ENCODE peak calls at places on chromosome X, in nine cellular contexts. P is sigmoid colon; V is colonic mucosa; J is kidney; O is cardiac muscle cell; T is CD8-positive, alpha-beta T cell; Z is right lobe of liver; D is suprapubic skin; Q is Peyer's patch. N is an unnamed sample. For H3K36me3 and H3K9me3, the result is how much of the 10 kb centered on the place peaks cover.

GRCh38 chrX:112761239-112762207 is 79.1 kb downstream of the AMOT start:
- DNase-seq in P (no peak), V (no peak), J (no peak), O (no peak), T (no peak), Z (no peak), D (no peak), Q (peak), N (no peak)

GRCh38 chrX:7950865-7951264 is 23.7 kb upstream of the PNPLA4 start:
- DNase-seq in P (no peak), V (no peak), J (no peak), O (peak), T (no peak), Z (no peak), D (no peak), Q (no peak), N (no peak)

GRCh38 chrX:13476384-13476783 is 93.0 kb upstream of the EGFL6 start:
- DNase-seq in P (no peak), V (no peak), J (no peak), O (no peak), T (no peak), Z (no peak), D (no peak), Q (no peak), N (no peak)

GRCh38 chrX:21373637-21374162 is 518 bp upstream of the CNKSR2 start:
- DNase-seq in P (no peak), V (peak), J (peak), O (no peak), T (no peak), Z (no peak), D (no peak), Q (peak), N (no peak)

GRCh38 chrX:41377624-41378023 is 43.7 kb downstream of the DDX3X start:
- DNase-seq in P (no peak), V (no peak), J (no peak), O (no peak), T (no peak), Z (no peak), D (no peak), Q (no peak), N (no peak)

GRCh38 chrX:53494427-53494826 is 60.3 kb upstream of the HSD17B10 start:
- DNase-seq in P (no peak), V (no peak), J (no peak), O (no peak), T (no peak), Z (no peak), D (no peak), Q (no peak), N (no peak)

GRCh38 chrX:150348365-150348764 is 14.8 kb upstream of the MAMLD1 start:
- DNase-seq in P (no peak), V (no peak), J (no peak), O (no peak), T (no peak), Z (no peak), D (no peak), Q (no peak), N (no peak)

GRCh38 chrX:8647176-8647575 is 84.8 kb downstream of the ANOS1 start:
- DNase-seq in P (no peak), V (no peak), J (no peak), O (no peak), T (no peak), Z (no peak), D (no peak), Q (no peak), N (no peak)

GRCh38 chrX:7254144-7254543 is 106.2 kb upstream of the PUDP start:
- DNase-seq in P (no peak), V (no peak), J (no peak), O (no peak), T (no peak), Z (no peak), D (no peak), Q (no peak), N (no peak)

GRCh38 chrX:39927380-39927779 is 170.4 kb downstream of the BCOR start:
- DNase-seq in P (no peak), V (no peak), J (no peak), O (no peak), T (no peak), Z (no peak), D (no peak), Q (no peak), N (no peak)

GRCh38 chrX:110734894-110735541 is 60.6 kb downstream of the CHRDL1 start:
- DNase-seq in P (no peak), V (no peak), J (no peak), O (no peak), T (no peak), Z (no peak), D (no peak), Q (no peak), N (no peak)

GRCh38 chrX:21735038-21735752 is 22.7 kb downstream of the SMPX start:
- DNase-seq in P (no peak), V (no peak), J (no peak), O (no peak), T (no peak), Z (no peak), D (no peak), Q (no peak), N (no peak)

GRCh38 chrX:7316280-7316679 is 168.3 kb upstream of the PUDP start:
- DNase-seq in P (no peak), V (no peak), J (no peak), O (no peak), T (no peak), Z (no peak), D (no peak), Q (no peak), N (no peak)

GRCh38 chrX:25016938-25017598 is 1.3 kb upstream of the ARX start:
- DNase-seq in P (no peak), V (no peak), J (no peak), O (no peak), T (no peak), Z (no peak), D (no peak), Q (no peak), N (no peak)
- H3K4me3 ChIP-seq in P (no peak), V (no peak), J (no peak), O (no peak), T (no peak), Z (no peak), D (no peak), Q (no peak), N (no peak)

GRCh38 chrX:154365997-154366665 is 8.3 kb downstream of the FLNA start:
- DNase-seq in P (no peak), V (no peak), J (no peak), O (no peak), T (no peak), Z (no peak), D (no peak), Q (no peak), N (no peak)

GRCh38 chrX:154362085-154362742 is 12.2 kb downstream of the FLNA start:
- DNase-seq in P (no peak), V (no peak), J (no peak), O (no peak), T (no peak), Z (no peak), D (no peak), Q (no peak), N (no peak)

GRCh38 chrX:154365052-154365600 is 9.3 kb downstream of the FLNA start:
- DNase-seq in P (no peak), V (no peak), J (no peak), O (peak), T (no peak), Z (no peak), D (no peak), Q (no peak), N (no peak)

GRCh38 chrX:154366666-154367055 is 7.8 kb downstream of the FLNA start:
- DNase-seq in P (no peak), V (no peak), J (no peak), O (no peak), T (no peak), Z (no peak), D (no peak), Q (no peak), N (no peak)

DNA sequence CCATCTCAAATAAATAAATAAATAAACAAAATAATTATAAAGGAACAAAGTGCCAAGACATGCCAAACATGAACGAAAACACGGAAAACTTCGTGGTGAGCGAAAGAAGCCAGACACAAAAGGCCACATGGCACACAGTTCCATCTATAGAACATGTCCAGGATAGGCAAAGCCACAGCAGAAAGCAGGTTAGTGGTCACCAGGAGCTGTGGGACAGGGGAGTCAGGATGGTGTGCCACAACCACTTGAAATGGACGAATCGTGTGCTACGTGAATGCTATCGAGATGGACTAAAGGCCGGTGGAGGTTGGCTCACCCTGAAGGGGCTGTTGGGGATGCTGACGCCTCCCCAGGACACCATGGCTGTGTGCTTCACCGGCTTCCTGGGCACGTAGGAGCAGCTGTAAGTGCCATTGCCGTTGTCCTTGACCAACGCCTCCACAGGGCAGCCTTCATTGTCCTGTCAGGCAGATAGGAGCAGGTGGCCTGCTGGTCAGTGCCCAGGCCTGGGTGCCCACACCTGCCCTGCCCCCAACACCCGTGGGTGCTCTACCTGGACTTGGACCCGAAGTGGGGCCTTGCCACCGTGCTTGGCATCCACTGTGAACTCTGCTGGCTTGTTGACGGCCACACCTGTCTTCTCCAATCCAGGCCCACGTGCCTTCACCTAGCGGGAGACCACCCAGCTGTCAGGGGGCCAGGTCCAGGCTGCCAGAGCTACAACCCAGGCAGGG is 10.6 kb downstream of the FLNA start:
- DNase-seq in P (no peak), V (no peak), J (no peak), O (no peak), T (no peak), Z (no peak), D (no peak), Q (no peak), N (no peak)
- H3K36me3 ChIP-seq in P (half or more), V (under half), J (under half), O (half or more), T (half or more), Z (under half), D (half or more), Q (under half), N (under half)

DNA sequence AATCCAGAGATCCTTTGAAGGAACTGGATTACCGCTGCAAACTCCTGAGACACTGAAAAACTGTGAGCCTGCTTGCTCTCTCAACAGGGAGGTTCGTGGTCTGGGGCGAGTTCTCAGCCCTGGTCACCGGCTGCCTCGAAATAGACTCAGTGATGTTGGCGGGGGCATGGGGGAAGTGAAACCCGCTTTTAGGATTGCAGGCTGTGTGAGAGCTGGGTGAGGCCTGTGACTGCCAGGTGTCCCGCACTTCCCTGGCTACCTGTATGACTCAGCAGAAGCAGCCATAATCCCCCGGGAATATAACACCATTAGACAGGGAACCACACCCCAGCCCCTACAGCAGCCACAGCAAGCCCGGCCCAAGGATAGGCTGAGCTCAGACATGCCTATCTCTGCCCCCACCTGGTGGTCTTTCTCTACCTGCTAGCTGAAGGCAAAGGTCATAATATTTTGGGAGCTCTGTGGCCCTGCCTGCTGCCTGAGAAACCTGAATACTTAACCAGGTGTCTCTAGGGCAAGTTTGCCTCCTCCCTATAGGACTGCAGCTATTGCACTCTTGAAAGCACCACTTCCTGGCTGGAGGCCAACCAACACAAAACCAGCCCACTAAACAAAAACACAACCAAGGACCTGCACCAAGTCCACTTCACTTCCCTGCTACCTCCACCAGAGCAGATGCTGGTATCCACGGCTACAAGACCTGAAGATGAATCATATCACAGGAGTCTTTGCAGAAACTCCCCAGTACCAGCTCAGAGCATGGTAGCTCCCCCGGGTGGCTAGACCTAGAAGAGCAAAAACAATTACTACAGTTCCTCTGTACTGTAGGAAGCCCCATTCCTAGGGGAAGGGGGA is 202.0 kb downstream of the RRAGB start:
- DNase-seq in P (no peak), V (no peak), J (peak), O (no peak), T (no peak), Z (no peak), D (no peak), Q (peak), N (no peak)
- H3K9me3 ChIP-seq in P (under half), V (under half), J (under half), O (under half), T (under half), Z (under half), D (under half), Q (under half), N (under half)

GRCh38 chrX:12141511-12141910 is 3.2 kb downstream of the FRMPD4 start:
- DNase-seq in P (no peak), V (no peak), J (no peak), O (no peak), T (no peak), Z (no peak), D (no peak), Q (no peak), N (no peak)

GRCh38 chrX:12138366-12139313 is at the start of gene FRMPD4:
- DNase-seq in P (peak), V (no peak), J (peak), O (peak), T (no peak), Z (peak), D (no peak), Q (no peak), N (no peak)

GRCh38 chrX:12142661-12143060 is 4.4 kb downstream of the FRMPD4 start:
- DNase-seq in P (no peak), V (no peak), J (no peak), O (no peak), T (no peak), Z (no peak), D (no peak), Q (no peak), N (no peak)

GRCh38 chrX:12137982-12138365 is 299 bp upstream of the FRMPD4 start:
- DNase-seq in P (no peak), V (no peak), J (no peak), O (peak), T (no peak), Z (no peak), D (no peak), Q (no peak), N (no peak)

DNA sequence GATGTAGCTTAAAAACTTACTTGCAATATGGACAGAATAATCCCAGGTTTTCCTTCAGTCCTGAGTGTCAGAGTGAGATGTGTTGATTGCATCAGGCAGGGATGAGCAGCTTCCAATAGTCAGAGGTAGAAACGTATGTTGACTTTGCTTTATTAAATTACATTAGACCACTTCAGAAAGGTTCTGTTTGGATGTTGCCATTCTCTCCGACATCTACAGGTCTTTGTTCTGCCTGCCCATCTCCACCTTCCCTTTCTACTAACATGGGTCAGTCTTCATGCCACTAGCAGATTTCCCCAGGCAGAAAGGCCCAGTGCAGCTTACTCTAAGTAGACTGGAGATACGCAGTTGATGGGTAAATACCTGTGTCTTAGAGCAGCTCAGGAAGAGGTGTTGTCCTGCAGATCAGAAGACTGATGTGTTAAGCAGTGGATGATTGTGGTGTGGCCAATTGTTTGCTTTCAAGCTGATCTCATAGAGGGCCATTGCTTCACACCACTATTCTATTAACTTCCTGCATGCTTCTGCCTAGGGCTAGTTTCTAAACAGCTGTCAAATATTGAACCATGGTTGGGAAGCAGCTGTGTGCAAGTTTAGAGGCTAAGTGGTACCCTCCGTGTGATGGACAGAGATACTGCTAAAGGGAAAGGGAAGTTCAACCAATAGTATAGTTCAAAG is 1.8 kb downstream of the FRMPD4 start:
- DNase-seq in P (no peak), V (no peak), J (no peak), O (no peak), T (no peak), Z (no peak), D (no peak), Q (no peak), N (no peak)
- H3K4me3 ChIP-seq in P (peak), V (no peak), J (no peak), O (no peak), T (no peak), Z (no peak), D (no peak), Q (no peak), N (no peak)

N was measured in small intestine.